ENCODE peak calls at places on chromosomes 16 and 17, in eight cellular contexts. W is lower lobe of right lung; B is OCI-LY7; H is body of pancreas; L is right atrium auricular region; Z is CD8-positive, alpha-beta T cell; I is hepatocyte; C is SJCRH30. U is an unnamed sample. For H3K4me1 and H3K36me3, the result is how much of the 10 kb centered on the place peaks cover.

GRCh38 chr16:19021747-19022146 is 38.0 kb downstream of the TMC7 start:
- DNase-seq in H (no peak), Z (no peak), I (no peak), B (no peak), W (no peak), C (no peak), L (no peak), U (no peak)

GRCh38 chr17:79220715-79221291 is 146.2 kb downstream of the ENGASE start:
- DNase-seq in B (no peak), Z (no peak), C (no peak), W (peak), I (no peak), L (no peak), H (no peak), U (no peak)

GRCh38 chr17:74394977-74395376 is 27.7 kb downstream of the GPR142 start:
- DNase-seq in Z (no peak), L (no peak), I (no peak), C (no peak), W (no peak), B (no peak), H (peak), U (no peak)

GRCh38 chr16:50616386-50616785 is 64.7 kb downstream of the SNX20 start:
- DNase-seq in I (peak), H (no peak), B (no peak), L (no peak), C (no peak), Z (no peak), W (no peak), U (no peak)

GRCh38 chr17:50047488-50048126 is 8.3 kb upstream of the ITGA3 start:
- DNase-seq in I (no peak), W (no peak), Z (no peak), L (no peak), B (no peak), C (no peak), H (no peak), U (no peak)

GRCh38 chr16:50497592-50497991 is 50.6 kb upstream of the NKD1 start:
- DNase-seq in L (peak), Z (no peak), C (no peak), H (no peak), I (no peak), B (no peak), W (no peak), U (no peak)

GRCh38 chr17:50087246-50087911 is 7.8 kb upstream of the PDK2 start:
- DNase-seq in L (peak), C (peak), B (peak), W (peak), I (peak), Z (peak), H (peak), U (peak)

GRCh38 chr17:1999557-2000251 is 25.4 kb downstream of the RTN4RL1 start:
- DNase-seq in B (no peak), I (peak), H (peak), Z (no peak), W (no peak), C (peak), L (no peak), U (no peak)

GRCh38 chr17:37146578-37147119 is 197.9 kb downstream of the AATF start:
- DNase-seq in C (no peak), L (no peak), H (no peak), W (no peak), Z (no peak), B (peak), I (no peak), U (no peak)

GRCh38 chr16:6573577-6573976 is 759.1 kb upstream of the RBFOX1 start:
- DNase-seq in L (no peak), W (no peak), H (no peak), C (no peak), Z (no peak), B (no peak), I (peak), U (no peak)

GRCh38 chr17:42560246-42560645 is 1.7 kb upstream of the COASY start:
- DNase-seq in Z (no peak), I (no peak), H (no peak), W (no peak), B (no peak), L (no peak), C (no peak), U (no peak)

GRCh38 chr17:50882851-50883250 is 16.7 kb upstream of the TOB1 start:
- DNase-seq in B (no peak), H (no peak), L (no peak), I (no peak), Z (no peak), C (no peak), W (no peak), U (no peak)

GRCh38 chr16:49834496-49835009 is 21.4 kb downstream of the ZNF423 start:
- DNase-seq in L (no peak), C (peak), H (no peak), B (no peak), I (peak), Z (no peak), W (peak), U (no peak)

GRCh38 chr17:48642059-48642842 is 16.1 kb upstream of the HOXB9 start:
- DNase-seq in C (no peak), L (no peak), B (no peak), H (no peak), I (no peak), Z (no peak), W (no peak), U (no peak)

GRCh38 chr16:50209548-50210265 is 56.6 kb downstream of the TENT4B start:
- DNase-seq in B (peak), Z (no peak), L (no peak), I (peak), C (peak), W (no peak), H (no peak), U (no peak)

GRCh38 chr17:74325743-74326379 is at the start of gene KIF19:
- DNase-seq in Z (peak), B (no peak), W (peak), H (peak), C (no peak), L (no peak), I (peak), U (peak)

GRCh38 chr17:9253308-9253707 is 232.0 kb downstream of the NTN1 start:
- DNase-seq in Z (no peak), I (no peak), W (no peak), L (no peak), C (no peak), B (no peak), H (no peak), U (no peak)

GRCh38 chr16:78576941-78577340 is 477.5 kb downstream of the WWOX start:
- DNase-seq in W (no peak), H (no peak), Z (no peak), L (no peak), C (no peak), I (no peak), B (no peak), U (no peak)

GRCh38 chr17:8665681-8666080 is 35.2 kb upstream of the MYH10 start:
- DNase-seq in B (peak), H (no peak), I (no peak), C (no peak), Z (no peak), W (no peak), L (no peak), U (no peak)

GRCh38 chr17:628507-628941 is 86.1 kb downstream of the VPS53 start:
- DNase-seq in L (no peak), B (no peak), C (no peak), Z (no peak), I (no peak), W (no peak), H (no peak), U (no peak)

GRCh38 chr17:44097110-44097810 is 26.2 kb downstream of the HDAC5 start:
- DNase-seq in B (no peak), C (peak), L (no peak), Z (no peak), W (no peak), I (no peak), H (no peak), U (no peak)

DNA sequence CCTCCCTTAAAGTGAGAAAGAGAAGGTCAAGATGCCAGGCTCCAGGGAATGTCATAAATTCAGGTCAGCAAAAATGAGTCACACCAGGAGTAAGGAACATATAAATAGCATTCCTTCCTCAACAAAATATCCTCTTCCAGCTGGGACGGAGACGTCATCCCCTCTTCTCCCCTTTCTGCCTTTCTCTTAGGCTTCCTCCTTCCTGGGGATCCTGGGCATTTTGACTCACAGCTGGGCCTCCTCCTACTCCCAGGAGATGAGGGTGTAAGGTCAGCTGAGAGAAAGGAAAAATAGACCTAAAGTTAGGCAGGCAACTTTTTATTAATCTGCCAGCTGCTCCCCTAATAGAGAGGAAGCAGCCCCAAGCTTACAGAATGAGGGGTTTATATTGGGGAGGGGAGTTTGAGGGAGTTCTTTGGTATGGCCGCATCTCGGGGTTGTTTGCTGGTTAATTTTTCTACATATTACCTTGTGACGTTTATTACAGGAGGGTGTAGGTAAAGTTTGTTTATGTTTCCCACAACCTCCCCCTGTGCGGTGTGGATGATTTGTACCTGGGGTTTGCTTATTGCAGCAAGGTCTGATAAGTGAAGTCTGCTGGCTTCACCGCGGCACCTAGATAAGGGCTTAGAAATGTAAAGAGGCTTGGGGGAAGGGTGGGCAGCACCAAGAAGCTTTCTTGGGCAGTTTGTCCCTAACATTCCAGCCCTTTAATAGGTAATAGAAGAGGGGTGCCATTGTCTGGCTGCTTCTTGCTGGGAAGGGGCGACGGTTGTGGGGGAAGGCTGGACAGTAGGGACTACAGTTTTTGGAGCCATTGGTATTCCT is 7.1 kb upstream of the ZNF747 start:
- DNase-seq in I (peak), C (no peak), B (no peak), L (no peak), W (no peak), H (no peak), Z (no peak), U (no peak)
- H3K4me1 ChIP-seq in I (under half), C (under half), B (under half), L (under half), W (under half), H (under half), Z (under half), U (under half)

DNA sequence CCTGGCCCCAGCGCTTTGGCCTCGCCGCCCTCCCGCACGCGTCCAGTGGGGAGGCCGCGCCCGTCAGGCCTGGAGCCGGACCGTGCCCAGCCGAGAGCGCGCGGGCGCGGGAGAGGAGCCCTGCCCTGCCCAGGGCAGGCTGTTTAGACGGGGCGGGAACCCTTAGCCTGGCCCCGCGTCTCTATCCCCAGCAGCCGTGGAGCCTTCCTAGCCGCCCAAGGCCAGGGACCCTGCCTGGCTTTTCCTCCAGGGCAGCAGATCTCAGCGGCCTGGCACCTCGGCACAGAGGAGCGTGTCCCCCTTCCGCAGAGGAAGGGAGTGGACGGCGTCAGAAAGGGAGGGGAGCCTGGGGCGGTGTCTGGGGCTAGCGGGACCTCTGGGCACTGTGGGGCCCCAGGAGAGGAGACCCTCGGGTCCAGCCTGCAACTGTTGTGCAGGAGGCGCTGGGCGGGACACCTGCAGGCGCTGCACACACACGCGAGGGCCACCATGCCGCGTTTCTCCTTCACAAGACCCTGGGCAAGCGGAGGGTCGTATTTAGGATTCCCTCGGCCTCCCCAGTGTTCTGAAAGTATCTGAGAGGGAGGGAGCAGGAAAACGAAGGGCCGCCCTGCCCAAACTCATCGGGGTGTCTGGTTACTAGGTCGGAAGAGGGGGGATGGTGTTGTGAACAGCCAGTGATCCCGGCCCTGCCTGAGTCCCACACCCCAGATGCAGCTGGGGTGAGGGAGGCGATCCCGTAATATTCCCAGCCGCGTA is 2.3 kb upstream of the NPTX1 start:
- DNase-seq in H (no peak), W (no peak), C (no peak), B (no peak), Z (no peak), L (no peak), I (no peak), U (no peak)
- H3K4me3 ChIP-seq in H (no peak), W (peak), C (no peak), B (no peak), Z (no peak), L (peak), I (peak), U (no peak)

DNA sequence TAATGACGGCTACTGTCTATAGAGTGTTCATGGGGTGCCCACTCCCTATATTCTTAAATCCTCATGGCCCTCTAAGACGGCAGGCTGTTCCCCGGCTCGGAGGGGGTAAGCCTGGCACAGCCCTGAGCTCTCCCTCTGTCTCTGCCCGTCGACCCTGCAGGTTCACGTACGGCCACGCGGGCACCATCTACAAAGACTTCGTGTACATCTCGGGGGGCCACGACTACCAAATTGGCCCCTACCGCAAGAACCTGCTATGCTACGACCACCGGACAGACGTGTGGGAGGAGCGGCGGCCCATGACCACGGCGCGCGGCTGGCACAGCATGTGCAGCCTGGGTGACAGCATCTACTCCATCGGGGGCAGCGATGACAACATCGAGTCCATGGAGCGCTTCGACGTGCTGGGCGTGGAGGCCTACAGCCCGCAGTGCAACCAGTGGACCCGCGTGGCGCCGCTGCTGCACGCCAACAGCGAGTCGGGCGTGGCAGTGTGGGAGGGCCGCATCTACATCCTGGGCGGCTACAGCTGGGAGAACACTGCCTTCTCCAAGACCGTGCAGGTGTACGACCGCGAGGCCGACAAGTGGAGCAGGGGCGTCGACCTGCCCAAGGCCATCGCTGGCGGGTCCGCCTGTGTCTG is 13.2 kb downstream of the KLHL36 start:
- DNase-seq in C (no peak), L (no peak), I (no peak), H (no peak), W (no peak), Z (no peak), B (no peak), U (no peak)
- H3K36me3 ChIP-seq in C (under half), L (half or more), I (under half), H (under half), W (half or more), Z (half or more), B (half or more), U (half or more)

GRCh38 chr17:64182325-64183012 is 52.5 kb upstream of the ERN1 start:
- DNase-seq in I (no peak), Z (no peak), B (no peak), H (no peak), L (no peak), W (no peak), C (no peak), U (no peak)
- H3K4me1 ChIP-seq in I (under half), Z (under half), B (under half), H (under half), L (under half), W (under half), C (under half), U (under half)

GRCh38 chr17:34176440-34176839 is 78.6 kb upstream of the CCL2 start:
- DNase-seq in Z (no peak), L (no peak), W (no peak), H (no peak), C (no peak), B (no peak), I (no peak), U (no peak)

GRCh38 chr17:34168989-34169388 is 86.1 kb upstream of the CCL2 start:
- DNase-seq in Z (no peak), I (no peak), C (no peak), W (no peak), L (no peak), H (no peak), B (no peak), U (no peak)

GRCh38 chr17:34169501-34169900 is 85.6 kb upstream of the CCL2 start:
- DNase-seq in C (no peak), Z (no peak), H (no peak), B (no peak), L (no peak), W (no peak), I (no peak), U (no peak)

GRCh38 chr17:34171245-34171818 is 83.8 kb upstream of the CCL2 start:
- DNase-seq in I (peak), W (peak), L (peak), Z (peak), H (peak), C (peak), B (peak), U (peak)

DNA sequence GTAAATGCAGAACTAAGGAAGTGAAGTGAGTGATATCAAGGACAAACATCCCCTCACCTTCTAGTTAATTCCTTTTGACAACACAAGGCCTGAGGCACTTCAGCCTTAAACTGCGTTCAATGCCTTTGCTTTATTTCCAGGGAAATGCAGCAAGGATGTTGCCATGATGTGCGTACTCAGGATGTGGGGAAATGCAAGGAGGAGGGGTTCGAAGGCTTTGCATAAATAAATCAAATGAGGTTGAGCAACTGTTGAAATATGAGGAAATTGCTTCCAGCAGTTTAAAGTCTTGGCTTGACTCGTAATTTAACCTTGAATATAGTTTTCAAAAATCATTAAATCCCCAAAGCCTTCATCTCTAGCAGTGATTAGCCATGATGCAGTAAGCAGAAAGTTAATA is 81.9 kb upstream of the CCL2 start:
- DNase-seq in B (no peak), L (no peak), W (no peak), Z (no peak), I (no peak), H (no peak), C (no peak), U (no peak)
- H3K4me3 ChIP-seq in B (no peak), L (no peak), W (no peak), Z (no peak), I (no peak), H (no peak), C (no peak), U (no peak)

GRCh38 chr17:27299384-27300049 is 5.6 kb downstream of the WSB1 start:
- DNase-seq in C (no peak), L (no peak), I (no peak), H (no peak), W (no peak), B (no peak), Z (no peak), U (no peak)

GRCh38 chr17:27306276-27306820 is 12.4 kb downstream of the WSB1 start:
- DNase-seq in H (no peak), W (no peak), B (no peak), I (no peak), L (no peak), Z (no peak), C (peak), U (no peak)

GRCh38 chr17:27303734-27304133 is 9.8 kb downstream of the WSB1 start:
- DNase-seq in Z (no peak), B (no peak), L (no peak), C (no peak), H (no peak), I (no peak), W (no peak), U (no peak)
- H3K36me3 ChIP-seq in Z (under half), B (half or more), L (under half), C (under half), H (under half), I (under half), W (half or more), U (under half)

DNA sequence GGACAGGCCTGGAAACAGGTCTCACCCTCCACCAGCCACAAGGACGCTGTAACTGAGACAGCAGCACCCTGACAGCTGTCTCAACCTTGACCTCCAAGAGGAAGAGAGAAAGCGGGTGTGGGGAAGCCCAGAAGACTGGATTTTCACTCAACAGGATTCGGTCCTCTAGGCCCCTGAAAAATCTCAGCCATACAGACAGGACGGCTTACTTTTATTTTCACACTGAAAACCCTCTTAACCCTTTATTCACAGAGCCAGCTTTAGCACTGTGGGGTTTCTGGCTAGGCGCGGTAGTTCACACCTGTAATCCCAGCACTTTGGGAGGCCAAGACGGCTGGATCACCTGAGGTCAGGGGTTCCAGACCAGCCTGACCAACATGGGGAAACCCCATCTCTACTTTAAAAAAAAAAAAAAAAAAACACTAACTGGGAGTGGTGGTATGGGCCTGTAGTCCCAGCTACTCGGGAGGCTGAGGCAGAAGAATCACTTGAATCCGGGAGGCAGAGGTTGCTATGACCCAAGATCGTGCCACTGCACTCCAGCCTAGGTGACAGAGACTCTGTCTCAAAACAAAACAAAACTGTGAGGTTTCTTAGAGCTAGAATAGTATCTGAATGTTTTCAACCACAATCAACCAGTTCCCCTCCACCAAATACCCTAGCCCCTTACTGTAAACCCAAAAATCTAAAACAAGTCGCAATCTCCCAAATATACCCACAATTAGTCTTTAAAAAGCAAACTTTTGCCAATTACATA is 5.3 kb downstream of the ANKRD11 start:
- DNase-seq in Z (no peak), B (peak), C (peak), I (no peak), L (no peak), W (no peak), H (no peak), U (no peak)
- H3K4me1 ChIP-seq in Z (half or more), B (half or more), C (half or more), I (half or more), L (half or more), W (half or more), H (half or more), U (half or more)

GRCh38 chr17:77529328-77529650 is 388.5 kb downstream of the SEC14L1 start:
- DNase-seq in Z (no peak), H (no peak), I (no peak), C (no peak), L (no peak), B (no peak), W (no peak), U (no peak)

GRCh38 chr17:77530591-77530990 is 389.8 kb downstream of the SEC14L1 start:
- DNase-seq in W (no peak), L (no peak), B (no peak), Z (no peak), C (no peak), H (no peak), I (peak), U (no peak)

GRCh38 chr17:77527836-77528505 is 387.2 kb downstream of the SEC14L1 start:
- DNase-seq in C (no peak), B (no peak), W (no peak), I (no peak), Z (no peak), H (no peak), L (no peak), U (no peak)

GRCh38 chr17:77527394-77527793 is 386.6 kb downstream of the SEC14L1 start:
- DNase-seq in L (no peak), W (no peak), I (no peak), Z (no peak), H (no peak), B (no peak), C (no peak), U (no peak)

GRCh38 chr17:77528516-77529327 is 388.0 kb downstream of the SEC14L1 start:
- DNase-seq in W (no peak), I (peak), L (no peak), H (no peak), Z (peak), B (no peak), C (no peak), U (no peak)
- H3K4me3 ChIP-seq in W (peak), I (peak), L (peak), H (no peak), Z (peak), B (no peak), C (no peak), U (no peak)

U was measured in CD4-positive, alpha-beta memory T cell.